ENCODE peak calls at places on chromosomes 2 and 18, in five cellular contexts. One of them, this sample, is unnamed.
A peak's percentile ranks its signal among the peaks of the same experiment; 100 is the strongest.

GRCh38 chr18:26425148-26425531 is 123.2 kb downstream of the KCTD1 start:
- DNase-seq in OCI-LY7: no peak
- DNase-seq in AG08396: no peak
- DNase-seq in effector memory CD4-positive, alpha-beta T cell: no peak
- DNase-seq in A549: no peak
- DNase-seq in this sample: no peak

GRCh38 chr2:239574434-239575156 is 173.8 kb upstream of the HDAC4 start:
- DNase-seq in OCI-LY7: no peak
- DNase-seq in AG08396: no peak
- DNase-seq in effector memory CD4-positive, alpha-beta T cell: no peak
- DNase-seq in A549: no peak
- DNase-seq in this sample: no peak

GRCh38 chr2:173249661-173250641 is 104.7 kb upstream of the CDCA7 start:
- DNase-seq in OCI-LY7: no peak
- DNase-seq in AG08396: no peak
- DNase-seq in effector memory CD4-positive, alpha-beta T cell: no peak
- DNase-seq in A549: no peak
- DNase-seq in this sample: no peak

GRCh38 chr2:30511122-30512083 is 64.4 kb downstream of the LCLAT1 start:
- DNase-seq in OCI-LY7: no peak
- DNase-seq in AG08396: peak; percentile 26
- DNase-seq in effector memory CD4-positive, alpha-beta T cell: no peak
- DNase-seq in A549: no peak
- DNase-seq in this sample: peak; percentile 32

GRCh38 chr18:35460719-35461118 is 37.0 kb downstream of the INO80C start:
- DNase-seq in OCI-LY7: no peak
- DNase-seq in AG08396: no peak
- DNase-seq in effector memory CD4-positive, alpha-beta T cell: no peak
- DNase-seq in A549: no peak
- DNase-seq in this sample: no peak

GRCh38 chr2:102770506-102770905 is 8.7 kb downstream of the TMEM182 start:
- DNase-seq in OCI-LY7: no peak
- DNase-seq in AG08396: peak; percentile 20
- DNase-seq in effector memory CD4-positive, alpha-beta T cell: no peak
- DNase-seq in A549: no peak
- DNase-seq in this sample: no peak

GRCh38 chr2:23373666-23374065 is 11.3 kb upstream of the KLHL29 start:
- DNase-seq in OCI-LY7: no peak
- DNase-seq in AG08396: no peak
- DNase-seq in effector memory CD4-positive, alpha-beta T cell: no peak
- DNase-seq in A549: no peak
- DNase-seq in this sample: no peak

GRCh38 chr18:34222025-34222395 is 2.7 kb downstream of the NOL4 start:
- DNase-seq in OCI-LY7: no peak
- DNase-seq in AG08396: no peak
- DNase-seq in effector memory CD4-positive, alpha-beta T cell: no peak
- DNase-seq in A549: no peak
- DNase-seq in this sample: no peak

GRCh38 chr18:24499814-24500601 is 39.6 kb downstream of the HRH4 start:
- DNase-seq in OCI-LY7: no peak
- DNase-seq in AG08396: peak; percentile 52
- DNase-seq in effector memory CD4-positive, alpha-beta T cell: no peak
- DNase-seq in A549: no peak
- DNase-seq in this sample: no peak

GRCh38 chr2:144505245-144505801 is 14.6 kb downstream of the ZEB2 start:
- DNase-seq in OCI-LY7: no peak
- DNase-seq in AG08396: no peak
- DNase-seq in effector memory CD4-positive, alpha-beta T cell: no peak
- DNase-seq in A549: no peak
- DNase-seq in this sample: peak; percentile 53

GRCh38 chr2:203438528-203438927 is 96.6 kb downstream of the RAPH1 start:
- DNase-seq in OCI-LY7: no peak
- DNase-seq in AG08396: no peak
- DNase-seq in effector memory CD4-positive, alpha-beta T cell: no peak
- DNase-seq in A549: no peak
- DNase-seq in this sample: peak; percentile 12